ENCODE peak calls at places on chromosomes 11 and 22, in eight cellular contexts. M, B, W, N, H, O, U and Z are unnamed samples.

GRCh38 chr11:10693509-10694071 is at the start of gene IRAG1:
- DNase-seq in W (no peak), H (no peak), O (peak), U (no peak), N (peak), B (no peak), M (peak), Z (peak)

GRCh38 chr22:25101986-25102385 is 97.7 kb upstream of the CRYBB3 start:
- DNase-seq in B (no peak), W (no peak), U (no peak), O (no peak), H (no peak), N (no peak), M (no peak), Z (no peak)

GRCh38 chr11:128914216-128915147 is 23.3 kb downstream of the KCNJ5 start:
- DNase-seq in W (no peak), N (no peak), M (no peak), U (no peak), O (no peak), B (no peak), H (no peak), Z (no peak)

GRCh38 chr11:6572215-6572614 is 31.2 kb downstream of the RRP8 start:
- DNase-seq in W (no peak), U (no peak), O (no peak), N (no peak), B (no peak), M (peak), H (no peak), Z (no peak)

GRCh38 chr11:11845066-11845465 is 3.3 kb downstream of the USP47 start:
- DNase-seq in O (no peak), M (no peak), B (peak), N (no peak), H (no peak), U (no peak), W (no peak), Z (no peak)

GRCh38 chr11:15988693-15989231 is 367.6 kb downstream of the SOX6 start:
- DNase-seq in N (no peak), H (no peak), W (no peak), B (no peak), O (no peak), U (no peak), M (no peak), Z (peak)

GRCh38 chr11:1756791-1757771 is 6.6 kb downstream of the CTSD start:
- DNase-seq in O (no peak), W (no peak), U (no peak), M (no peak), B (no peak), H (no peak), N (no peak), Z (peak)

GRCh38 chr11:110529043-110529442 is 99.3 kb downstream of the FDX1 start:
- DNase-seq in N (no peak), U (no peak), H (no peak), M (no peak), B (no peak), W (no peak), O (no peak), Z (no peak)

GRCh38 chr11:65266210-65266609 is 4.4 kb downstream of the POLA2 start:
- DNase-seq in B (no peak), N (no peak), M (no peak), U (no peak), H (no peak), W (no peak), O (no peak), Z (no peak)

GRCh38 chr11:129364143-129364654 is 11.4 kb upstream of the BARX2 start:
- DNase-seq in W (peak), B (peak), U (peak), N (no peak), H (peak), M (peak), O (no peak), Z (peak)

GRCh38 chr11:132103006-132103405 is 732.6 kb downstream of the NTM start:
- DNase-seq in H (no peak), U (no peak), M (no peak), W (no peak), B (no peak), N (no peak), O (no peak), Z (no peak)

GRCh38 chr11:75240381-75241035 is at the start of gene TPBGL:
- DNase-seq in W (peak), N (no peak), H (no peak), M (no peak), U (peak), O (no peak), B (peak), Z (peak)

GRCh38 chr11:121613724-121614123 is 161.0 kb upstream of the SORL1-AS1 start:
- DNase-seq in U (no peak), N (no peak), H (no peak), W (no peak), B (peak), M (peak), O (no peak), Z (no peak)